ENCODE peak calls at places on chromosomes 12 and 14, in five cellular contexts. P is H1, Q is HepG2, L is GM12878, W is K562. A is an unnamed sample.

GRCh38 chr12:34405286-34406227 is 383.3 kb downstream of the ALG10 start:
- DNase-seq in P (peak; percentile 6), Q (no peak), L (no peak), W (peak; percentile 1), A (peak; percentile 0)

GRCh38 chr14:81625343-81625742 is 91.7 kb upstream of the SEL1L start:
- DNase-seq in P (no peak), Q (peak; percentile 28), L (no peak), W (no peak), A (peak; percentile 17)

GRCh38 chr14:90491221-90491867 is 94.5 kb downstream of the CALM1 start:
- DNase-seq in P (peak; percentile 39), Q (no peak), L (no peak), W (no peak), A (peak; percentile 79)

GRCh38 chr14:79369359-79370332 is 841.7 kb downstream of the DIO2 start:
- DNase-seq in P (no peak), Q (no peak), L (no peak), W (no peak), A (peak; percentile 11)

GRCh38 chr14:31926123-31926522 is 151.0 kb upstream of the ARHGAP5 start:
- DNase-seq in P (no peak), Q (peak; percentile 87), L (no peak), W (peak; percentile 26), A (peak; percentile 44)

GRCh38 chr14:106094654-106095189 is 568.3 kb downstream of the TMEM121 start:
- DNase-seq in P (peak; percentile 48), Q (peak; percentile 42), L (no peak), W (no peak), A (no peak)

GRCh38 chr12:60070541-60070940 is 474.7 kb downstream of the SLC16A7 start:
- DNase-seq in P (no peak), Q (no peak), L (no peak), W (no peak), A (no peak)

GRCh38 chr14:66645716-66646115 is 137.8 kb downstream of the GPHN start:
- DNase-seq in P (no peak), Q (peak; percentile 25), L (no peak), W (no peak), A (no peak)

GRCh38 chr12:125989716-125990115 is 924.5 kb downstream of the AACS start:
- DNase-seq in P (no peak), Q (no peak), L (no peak), W (no peak), A (no peak)

GRCh38 chr12:68319988-68320623 is 12.1 kb downstream of the MDM1 start:
- DNase-seq in P (no peak), Q (no peak), L (no peak), W (peak; percentile 14), A (no peak)
- TF ChIP-seq EP300 in P (no peak), Q (no peak), L (no peak), W (no peak), A (no peak)

GRCh38 chr12:131799828-131800593 is 28.2 kb upstream of the MMP17 start:
- DNase-seq in P (no peak), Q (no peak), L (no peak), W (no peak), A (no peak)

GRCh38 chr12:131800594-131801135 is 27.5 kb upstream of the MMP17 start:
- DNase-seq in P (no peak), Q (no peak), L (no peak), W (no peak), A (no peak)

GRCh38 chr12:131801254-131801866 is 26.8 kb upstream of the MMP17 start:
- DNase-seq in P (no peak), Q (no peak), L (no peak), W (no peak), A (no peak)

GRCh38 chr12:131806654-131807053 is 21.5 kb upstream of the MMP17 start:
- DNase-seq in P (no peak), Q (no peak), L (no peak), W (no peak), A (no peak)

GRCh38 chr12:131803995-131804521 is 24.1 kb upstream of the MMP17 start:
- DNase-seq in P (no peak), Q (no peak), L (no peak), W (no peak), A (no peak)
- TF ChIP-seq YY1 in P (no peak), Q (no peak), L (no peak), W (no peak), A (no peak)

GRCh38 chr12:96421014-96421413 is 20.8 kb upstream of the CDK17 start:
- DNase-seq in P (no peak), Q (no peak), L (no peak), W (no peak), A (no peak)
- TF ChIP-seq MAX in P (no peak), Q (no peak), L (no peak), W (no peak), A (no peak)

GRCh38 chr12:29376118-29376517 is 4.9 kb downstream of the ERGIC2 start:
- DNase-seq in P (no peak), Q (no peak), L (no peak), W (no peak), A (no peak)

GRCh38 chr12:29374913-29375312 is 6.1 kb downstream of the ERGIC2 start:
- DNase-seq in P (no peak), Q (no peak), L (no peak), W (no peak), A (no peak)

GRCh38 chr12:29382251-29382650 is 1.3 kb upstream of the ERGIC2 start:
- DNase-seq in P (no peak), Q (no peak), L (no peak), W (no peak), A (no peak)

DNA sequence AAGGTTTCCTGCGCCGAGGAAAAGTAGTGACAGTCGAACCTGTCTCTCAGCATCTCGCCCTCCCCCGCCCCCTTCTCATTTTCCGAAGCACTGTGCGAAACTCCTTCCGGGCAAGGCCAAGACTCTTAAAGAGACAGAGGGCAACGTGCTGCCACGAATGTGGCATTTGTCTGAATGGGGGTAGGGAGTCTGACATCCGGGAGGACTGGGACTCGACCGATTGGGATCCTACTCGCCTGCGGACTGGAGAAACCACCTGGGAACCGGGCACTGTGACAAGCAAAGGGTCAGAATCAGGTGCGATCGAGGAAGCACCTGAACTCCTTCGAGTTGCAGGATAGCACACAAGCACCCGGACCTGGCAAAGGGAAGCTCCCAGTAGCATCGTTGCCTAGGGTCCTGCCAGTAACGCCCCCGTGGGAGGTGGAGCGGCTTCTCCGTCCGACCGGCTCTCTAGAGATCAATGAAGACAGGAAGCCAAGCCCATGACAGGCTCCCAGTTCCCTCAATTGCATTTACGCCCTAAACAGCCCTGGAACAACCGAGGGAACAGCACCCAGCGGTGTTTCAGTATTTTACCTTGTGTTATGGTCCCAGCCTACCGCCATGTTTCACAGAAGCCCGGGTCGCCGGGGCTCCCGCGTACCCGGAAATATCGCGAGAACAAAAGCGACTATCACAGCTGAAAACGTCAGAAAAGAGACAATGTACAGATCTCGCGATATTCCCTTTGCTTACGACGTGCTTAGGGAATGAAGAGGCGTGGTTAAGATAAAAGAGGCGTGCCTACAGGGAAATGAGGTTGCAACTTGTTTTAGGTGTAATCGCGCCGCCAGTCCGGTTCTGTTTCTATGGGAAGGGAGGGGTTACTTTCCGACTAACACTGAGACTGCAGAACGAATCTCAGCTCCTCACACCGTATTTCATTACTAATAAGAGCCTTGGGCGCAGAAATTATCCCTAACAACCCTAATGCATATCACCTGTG is at the start of gene ERGIC2:
- DNase-seq in P (peak; percentile 88), Q (peak; percentile 98), L (peak; percentile 98), W (peak; percentile 88), A (peak; percentile 86)
- TF ChIP-seq EP300 in P (no peak), Q (no peak), L (no peak), W (no peak), A (no peak)

GRCh38 chr12:3321881-3322280 is 169.1 kb upstream of the PRMT8 start:
- DNase-seq in P (no peak), Q (no peak), L (no peak), W (no peak), A (no peak)
- TF ChIP-seq YY1 in P (no peak), Q (no peak), L (no peak), W (no peak), A (no peak)

GRCh38 chr12:70853326-70853725 is 67.2 kb downstream of the PTPRR start:
- DNase-seq in P (no peak), Q (peak; percentile 2), L (no peak), W (no peak), A (no peak)
- TF ChIP-seq MAX in P (no peak), Q (no peak), L (no peak), W (no peak), A (no peak)

GRCh38 chr14:104581521-104581920 is 2.0 kb downstream of the C14orf180 start:
- DNase-seq in P (no peak), Q (no peak), L (no peak), W (no peak), A (no peak)
- TF ChIP-seq EP300 in P (no peak), Q (no peak), L (no peak), W (no peak), A (no peak)